ENCODE peak calls at places on chromosomes 1 and 21, in five cellular contexts. E is fibroblast of lung, G is BJ, W is psoas muscle, O is AG09319. P is an unnamed sample.

GRCh38 chr1:202192770-202193613 is 607 bp upstream of the LGR6 start:
- DNase-seq in E (peak; percentile 31), G (no peak), W (peak; percentile 51), O (no peak), P (peak; percentile 81)

GRCh38 chr1:10308001-10308400 is 90.9 kb upstream of the PGD start:
- DNase-seq in E (no peak), G (no peak), W (no peak), O (no peak), P (no peak)

GRCh38 chr1:203215573-203215972 is 13.9 kb downstream of the CHIT1 start:
- DNase-seq in E (no peak), G (no peak), W (no peak), O (no peak), P (no peak)

GRCh38 chr1:222372221-222372620 is 175.7 kb downstream of the HHIPL2 start:
- DNase-seq in E (peak; percentile 71), G (no peak), W (no peak), O (no peak), P (no peak)

GRCh38 chr21:36210779-36211659 is 54.4 kb downstream of the DOP1B start:
- DNase-seq in E (peak; percentile 33), G (no peak), W (no peak), O (no peak), P (no peak)

GRCh38 chr1:37537378-37537777 is 16.7 kb downstream of the SNIP1 start:
- DNase-seq in E (peak; percentile 40), G (no peak), W (no peak), O (no peak), P (no peak)

GRCh38 chr1:172321429-172321828 is 99.1 kb upstream of the C1orf105 start:
- DNase-seq in E (peak; percentile 83), G (peak; percentile 67), W (no peak), O (no peak), P (no peak)

GRCh38 chr1:15370781-15371467 is 38.8 kb upstream of the EFHD2 start:
- DNase-seq in E (no peak), G (no peak), W (peak; percentile 36), O (no peak), P (no peak)

GRCh38 chr1:167288390-167289062 is 67.8 kb downstream of the POU2F1 start:
- DNase-seq in E (no peak), G (no peak), W (no peak), O (no peak), P (no peak)

GRCh38 chr1:112866151-112866550 is 89.8 kb downstream of the SLC16A1 start:
- DNase-seq in E (peak; percentile 93), G (peak; percentile 31), W (no peak), O (no peak), P (no peak)

GRCh38 chr1:166808959-166809358 is 30.3 kb upstream of the POGK start:
- DNase-seq in E (no peak), G (no peak), W (no peak), O (no peak), P (no peak)

GRCh38 chr21:33954395-33954794 is 38.8 kb upstream of the ATP5PO start:
- DNase-seq in E (no peak), G (no peak), W (no peak), O (no peak), P (no peak)

GRCh38 chr21:16389622-16390021 is 659.8 kb downstream of the USP25 start:
- DNase-seq in E (no peak), G (no peak), W (no peak), O (no peak), P (no peak)

GRCh38 chr21:35559881-35560280 is 500.4 kb downstream of the SETD4 start:
- DNase-seq in E (peak; percentile 65), G (no peak), W (no peak), O (no peak), P (no peak)

GRCh38 chr1:232443372-232443771 is 186.6 kb downstream of the SIPA1L2 start:
- DNase-seq in E (no peak), G (no peak), W (no peak), O (no peak), P (no peak)

GRCh38 chr1:220775238-220775853 is 11.4 kb upstream of the MTARC1 start:
- DNase-seq in E (no peak), G (no peak), W (peak; percentile 35), O (no peak), P (peak; percentile 70)

GRCh38 chr1:117967900-117968299 is 38.4 kb downstream of the WDR3 start:
- DNase-seq in E (peak; percentile 40), G (no peak), W (no peak), O (no peak), P (no peak)

GRCh38 chr1:207240325-207241095 is 81.0 kb upstream of the CD55 start:
- DNase-seq in E (peak; percentile 39), G (no peak), W (no peak), O (no peak), P (peak; percentile 32)

GRCh38 chr1:87140831-87141540 is 187.7 kb upstream of the LMO4 start:
- DNase-seq in E (peak; percentile 61), G (no peak), W (no peak), O (no peak), P (peak; percentile 64)

GRCh38 chr1:2443285-2444137 is 31.1 kb upstream of the PEX10 start:
- DNase-seq in E (no peak), G (no peak), W (no peak), O (no peak), P (no peak)

GRCh38 chr1:38699330-38700076 is 160.1 kb downstream of the RRAGC start:
- DNase-seq in E (no peak), G (no peak), W (no peak), O (no peak), P (no peak)

GRCh38 chr1:38696371-38696770 is 163.2 kb downstream of the RRAGC start:
- DNase-seq in E (no peak), G (no peak), W (no peak), O (no peak), P (no peak)

GRCh38 chr1:38697387-38697786 is 162.2 kb downstream of the RRAGC start:
- DNase-seq in E (no peak), G (no peak), W (no peak), O (no peak), P (no peak)

GRCh38 chr1:38701088-38701487 is 158.5 kb downstream of the RRAGC start:
- DNase-seq in E (no peak), G (no peak), W (no peak), O (no peak), P (no peak)

GRCh38 chr1:38700077-38700470 is 159.5 kb downstream of the RRAGC start:
- DNase-seq in E (no peak), G (no peak), W (no peak), O (no peak), P (no peak)
- TF ChIP-seq CTCF in E (no peak), G (no peak), W (no peak), O (no peak), P (no peak)

DNA sequence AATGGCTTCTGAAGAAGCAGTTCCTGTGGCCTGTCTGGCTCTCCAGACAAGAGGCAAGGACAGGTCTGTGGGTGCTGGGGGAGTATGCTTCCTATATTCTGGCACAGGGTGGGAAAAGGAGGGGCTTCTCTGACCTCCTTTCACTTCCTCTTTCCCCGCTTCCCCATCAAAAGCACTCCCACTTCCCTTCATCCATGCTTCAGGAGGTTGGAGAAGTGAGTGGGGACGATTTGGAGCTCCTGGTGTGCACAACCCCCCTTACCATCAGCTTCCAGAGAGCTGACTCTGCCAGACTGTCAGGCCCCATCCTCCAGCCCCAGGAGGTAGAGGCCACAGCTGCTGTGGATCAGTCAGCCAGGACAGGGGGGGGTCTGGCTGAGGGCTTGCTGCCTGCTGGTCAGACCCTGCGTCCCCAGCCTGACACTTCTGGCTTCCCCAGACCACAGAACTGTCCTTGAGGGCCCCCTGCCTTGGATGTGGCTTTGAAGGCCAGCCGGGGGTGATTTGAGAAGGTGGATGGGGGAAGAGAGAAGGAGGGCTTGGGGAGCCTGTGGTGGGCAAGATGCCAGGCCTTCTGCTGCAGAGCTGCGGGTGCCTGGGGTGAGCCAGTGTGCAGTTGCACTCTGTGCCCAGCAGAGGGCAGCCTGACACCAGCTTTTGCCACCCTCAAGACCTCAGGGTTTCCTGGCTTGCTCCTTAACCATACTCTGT is 21.5 kb upstream of the TMEM222 start:
- DNase-seq in E (peak; percentile 92), G (peak; percentile 52), W (peak; percentile 78), O (peak; percentile 74), P (peak; percentile 76)
- TF ChIP-seq CTCF in E (peak; percentile 99), G (peak; percentile 97), W (peak; percentile 99), O (peak; percentile 98), P (peak; percentile 92)

GRCh38 chr1:52554267-52554640 is 1.4 kb upstream of the TUT4 start:
- DNase-seq in E (no peak), G (no peak), W (no peak), O (no peak), P (no peak)

GRCh38 chr1:52552236-52552504 is 722 bp downstream of the TUT4 start:
- DNase-seq in E (peak; percentile 61), G (no peak), W (peak; percentile 30), O (peak; percentile 18), P (peak; percentile 34)

GRCh38 chr1:52553372-52554266 is 727 bp upstream of the TUT4 start:
- DNase-seq in E (peak; percentile 90), G (no peak), W (peak; percentile 89), O (peak; percentile 66), P (peak; percentile 83)

GRCh38 chr1:52551476-52552235 is 1.2 kb downstream of the TUT4 start:
- DNase-seq in E (peak; percentile 62), G (no peak), W (no peak), O (no peak), P (peak; percentile 27)

DNA sequence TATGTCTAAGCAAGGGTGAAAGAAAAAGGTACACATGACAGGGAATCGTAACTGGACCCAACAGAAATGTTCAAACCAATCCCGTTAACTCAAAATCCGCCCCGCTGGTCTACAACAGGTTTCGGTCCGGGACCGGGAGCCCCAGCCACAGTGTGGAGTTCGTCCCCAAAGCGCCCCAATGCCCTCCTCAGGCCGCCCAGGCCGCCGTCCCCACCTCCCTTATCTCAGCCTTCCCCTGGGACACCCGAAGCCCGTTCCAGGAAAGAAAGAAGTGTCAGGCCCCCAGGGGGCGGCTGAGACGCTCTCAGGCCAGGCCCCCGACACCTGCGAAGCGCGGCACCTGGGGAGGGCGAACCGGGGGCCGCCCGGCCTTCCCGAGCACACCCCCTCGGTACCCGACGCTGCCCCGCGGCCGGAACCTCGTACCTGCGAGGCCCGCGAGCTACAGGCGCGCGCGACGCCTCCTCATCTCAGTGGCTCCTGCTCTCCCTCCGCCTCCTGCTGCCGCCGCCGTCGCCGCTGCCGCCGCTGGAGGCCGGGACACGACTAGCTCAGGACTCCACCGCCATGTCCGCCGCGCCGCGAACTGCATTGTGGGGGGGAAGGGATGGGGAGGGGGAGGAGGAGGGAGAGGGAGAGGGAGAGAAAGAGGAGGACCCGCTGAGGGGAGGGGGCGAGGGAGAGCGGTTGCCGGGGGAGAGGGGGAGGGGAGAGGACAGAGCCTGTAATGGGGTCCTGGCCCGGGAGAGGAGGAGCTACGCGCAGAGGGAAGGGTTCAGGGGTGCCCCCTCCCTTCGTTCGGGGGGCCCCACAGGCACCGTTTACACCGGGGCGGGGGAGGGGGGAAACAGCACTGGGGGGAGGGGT is at the start of gene TUT4:
- DNase-seq in E (peak; percentile 78), G (no peak), W (peak; percentile 79), O (peak; percentile 29), P (peak; percentile 72)
- TF ChIP-seq CTCF in E (no peak), G (peak; percentile 16), W (no peak), O (no peak), P (no peak)

GRCh38 chr1:227459977-227460376 is 103.4 kb upstream of the ZNF678 start:
- DNase-seq in E (no peak), G (no peak), W (no peak), O (no peak), P (no peak)

GRCh38 chr1:227469708-227470107 is 93.6 kb upstream of the ZNF678 start:
- DNase-seq in E (no peak), G (no peak), W (no peak), O (no peak), P (no peak)

GRCh38 chr1:227470688-227471087 is 92.7 kb upstream of the ZNF678 start:
- DNase-seq in E (no peak), G (no peak), W (no peak), O (no peak), P (no peak)

GRCh38 chr1:227466039-227466645 is 97.2 kb upstream of the ZNF678 start:
- DNase-seq in E (no peak), G (no peak), W (no peak), O (no peak), P (no peak)

GRCh38 chr1:227465256-227465655 is 98.1 kb upstream of the ZNF678 start:
- DNase-seq in E (no peak), G (no peak), W (no peak), O (no peak), P (no peak)
- TF ChIP-seq CTCF in E (peak; percentile 7), G (peak; percentile 12), W (no peak), O (no peak), P (no peak)

P was measured in Calu3.